ENCODE peak calls at places on chromosomes 3 and 15, in nine cellular contexts. F, J, T, P, L, U, X, A and D are unnamed samples.

GRCh38 chr3:48926425-48927392 is 8.1 kb downstream of the ARIH2 start:
- DNase-seq in A (no peak), J (no peak), T (no peak), U (no peak), F (no peak), L (peak; percentile 11), P (no peak), X (no peak), D (no peak)

GRCh38 chr3:141321109-141321497 is 47.2 kb upstream of the ZBTB38 start:
- DNase-seq in F (no peak), A (no peak), L (no peak), U (no peak), J (peak; percentile 41), T (no peak), P (no peak), X (no peak), D (no peak)

GRCh38 chr3:106881177-106881576 is 496.1 kb upstream of the CCDC54 start:
- DNase-seq in T (no peak), P (no peak), L (no peak), A (no peak), F (no peak), U (no peak), X (no peak), J (no peak), D (no peak)

GRCh38 chr15:69132935-69133861 is 27.2 kb upstream of the GLCE start:
- DNase-seq in U (no peak), X (no peak), A (no peak), T (no peak), F (peak; percentile 8), L (no peak), J (no peak), P (no peak), D (no peak)

GRCh38 chr15:78345726-78346125 is 5.6 kb downstream of the CRABP1 start:
- DNase-seq in U (no peak), X (no peak), L (no peak), P (no peak), J (no peak), F (no peak), A (no peak), T (no peak), D (no peak)

GRCh38 chr3:127428344-127429001 is 140.6 kb upstream of the PRR20G start:
- DNase-seq in P (no peak), X (peak; percentile 23), U (no peak), T (no peak), J (no peak), F (no peak), L (no peak), A (no peak), D (no peak)

GRCh38 chr3:11532865-11533490 is 110.7 kb downstream of the VGLL4 start:
- DNase-seq in U (no peak), L (no peak), A (no peak), X (no peak), J (peak; percentile 94), P (no peak), F (no peak), T (no peak), D (no peak)

GRCh38 chr15:79416876-79417275 is 15.3 kb upstream of the MINAR1 start:
- DNase-seq in X (no peak), F (no peak), T (no peak), P (no peak), J (no peak), L (no peak), A (no peak), U (no peak), D (no peak)

GRCh38 chr3:12370758-12371157 is 81.9 kb downstream of the PPARG start:
- DNase-seq in A (no peak), U (no peak), L (peak; percentile 33), F (peak; percentile 7), P (no peak), J (peak; percentile 31), T (no peak), X (peak; percentile 28), D (no peak)

GRCh38 chr3:13051066-13051465 is 22.2 kb downstream of the IQSEC1 start:
- DNase-seq in P (no peak), T (no peak), L (no peak), X (peak; percentile 73), U (no peak), F (peak; percentile 46), J (no peak), A (no peak), D (no peak)

GRCh38 chr15:28114721-28115622 is 15.9 kb upstream of the OCA2 start:
- DNase-seq in A (no peak), P (no peak), L (no peak), T (no peak), F (no peak), U (peak; percentile 71), X (peak; percentile 20), J (peak; percentile 67), D (no peak)

GRCh38 chr3:11835028-11835639 is 11.6 kb downstream of the TAMM41 start:
- DNase-seq in L (no peak), P (no peak), J (peak; percentile 47), X (no peak), T (no peak), A (no peak), F (peak; percentile 29), U (no peak), D (no peak)

GRCh38 chr3:118548434-118548833 is 486.2 kb downstream of the IGSF11 start:
- DNase-seq in A (no peak), U (no peak), L (no peak), F (no peak), J (no peak), X (no peak), T (no peak), P (no peak), D (no peak)

GRCh38 chr15:42010434-42010833 is 10.4 kb downstream of the PLA2G4E start:
- DNase-seq in L (no peak), J (no peak), X (no peak), A (no peak), F (no peak), T (peak; percentile 50), U (no peak), P (no peak), D (no peak)

GRCh38 chr3:176939022-176939817 is 258.1 kb downstream of the TBL1XR1 start:
- DNase-seq in P (no peak), A (no peak), U (no peak), F (peak; percentile 74), X (peak; percentile 40), J (peak; percentile 86), L (peak; percentile 10), T (peak; percentile 5), D (peak; percentile 48)

GRCh38 chr3:8931342-8931741 is 31.9 kb downstream of the RAD18 start:
- DNase-seq in L (no peak), F (no peak), P (no peak), J (no peak), A (no peak), X (no peak), T (no peak), U (no peak), D (no peak)

DNA sequence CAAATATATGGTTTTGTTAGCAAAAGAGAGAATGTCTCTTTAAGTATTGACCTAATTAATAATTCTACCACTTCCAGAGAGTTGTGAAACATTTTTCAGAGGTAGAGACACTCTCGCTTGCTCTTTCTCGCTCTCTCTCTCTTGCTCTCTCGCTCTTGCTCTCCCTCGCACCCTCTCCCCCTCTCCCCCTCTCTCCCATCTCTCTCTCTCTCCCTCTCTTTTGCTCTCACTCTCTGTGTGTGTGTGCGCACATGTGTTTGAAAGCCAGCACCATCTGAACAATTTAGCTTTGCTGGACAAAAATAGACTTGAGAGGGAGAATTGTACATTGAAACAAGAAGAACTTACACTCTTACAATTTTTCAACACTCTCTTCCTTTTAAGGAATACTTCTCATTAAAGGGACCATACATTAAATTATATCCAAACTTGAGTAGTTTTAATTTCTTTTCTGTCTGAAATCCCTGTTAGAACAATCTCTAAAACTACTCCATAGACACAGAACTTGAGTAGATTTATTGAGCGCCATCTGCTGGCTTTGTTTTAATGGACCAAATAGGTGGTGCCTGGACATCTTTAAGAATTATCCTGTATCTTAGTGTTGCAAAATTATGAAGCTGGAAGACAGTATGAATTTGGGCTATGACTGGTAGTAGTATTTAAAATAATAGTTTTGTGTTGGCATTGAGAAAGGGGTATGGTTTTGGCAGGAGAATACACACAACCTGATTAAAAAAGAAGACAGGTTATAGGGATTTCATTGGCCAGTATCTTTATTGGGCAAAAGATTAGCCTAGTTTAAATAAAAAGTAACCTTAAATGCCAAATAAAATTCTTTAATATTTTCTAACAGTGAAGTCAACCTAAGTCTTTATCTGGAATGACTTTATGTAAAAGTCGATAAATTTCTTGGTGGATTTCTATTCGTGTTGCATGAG is 124.6 kb downstream of the AKAP13 start:
- DNase-seq in A (no peak), L (peak; percentile 46), J (peak; percentile 78), X (no peak), P (no peak), T (no peak), U (no peak), F (peak; percentile 73), D (peak; percentile 34)
- TF ChIP-seq CTCF in A (peak; percentile 61), L (peak; percentile 57), J (peak; percentile 66), X (peak; percentile 72), P (peak; percentile 50), T (peak; percentile 38), U (peak; percentile 24), F (peak; percentile 66), D (peak; percentile 73)

GRCh38 chr3:99637041-99637380 is 1.4 kb upstream of the COL8A1 start:
- DNase-seq in L (no peak), J (no peak), T (no peak), X (no peak), P (no peak), F (no peak), U (no peak), A (no peak), D (no peak)
- TF ChIP-seq CTCF in L (no peak), J (peak; percentile 29), T (no peak), X (peak; percentile 31), P (no peak), F (no peak), U (no peak), A (no peak), D (no peak)

GRCh38 chr15:62482715-62483429 is 317.8 kb upstream of the C2CD4B start:
- DNase-seq in F (peak; percentile 69), T (peak; percentile 75), P (no peak), J (no peak), U (no peak), A (no peak), X (peak; percentile 85), L (no peak), D (peak; percentile 22)
- TF ChIP-seq CTCF in F (peak; percentile 63), T (peak; percentile 51), P (no peak), J (peak; percentile 36), U (no peak), A (no peak), X (peak; percentile 71), L (no peak), D (peak; percentile 21)

GRCh38 chr15:57019496-57020160 is 101.2 kb downstream of the TCF12 start:
- DNase-seq in X (no peak), P (no peak), T (no peak), F (no peak), U (no peak), A (no peak), L (no peak), J (peak; percentile 15), D (no peak)

GRCh38 chr15:57018151-57018550 is 99.7 kb downstream of the TCF12 start:
- DNase-seq in P (no peak), J (no peak), A (no peak), U (no peak), L (no peak), F (no peak), X (no peak), T (no peak), D (no peak)

GRCh38 chr15:57015360-57015759 is 96.9 kb downstream of the TCF12 start:
- DNase-seq in X (no peak), J (no peak), L (no peak), T (no peak), F (no peak), P (no peak), A (no peak), U (no peak), D (no peak)

GRCh38 chr15:57015897-57016296 is 97.5 kb downstream of the TCF12 start:
- DNase-seq in P (no peak), F (no peak), J (no peak), X (no peak), L (no peak), T (no peak), A (no peak), U (no peak), D (no peak)

GRCh38 chr15:57017024-57017423 is 98.6 kb downstream of the TCF12 start:
- DNase-seq in J (no peak), A (no peak), L (no peak), U (no peak), T (no peak), F (peak; percentile 30), X (no peak), P (no peak), D (no peak)
- TF ChIP-seq CTCF in J (peak; percentile 28), A (peak; percentile 19), L (no peak), U (no peak), T (no peak), F (no peak), X (peak; percentile 52), P (no peak), D (peak; percentile 24)